ENCODE peak calls at places on chromosomes 7 and 10, in six cellular contexts. One of them, this sample, is unnamed.

GRCh38 chr10:73910764-73911552 is at the start of gene PLAU:
- DNase-seq in uterus: peak
- DNase-seq in AG09309: no peak
- DNase-seq in right atrium auricular region: no peak
- DNase-seq in stomach: peak
- DNase-seq in astrocyte: no peak
- DNase-seq in this sample: peak

GRCh38 chr10:48625013-48625412 is 20.1 kb upstream of the ARHGAP22 start:
- DNase-seq in astrocyte: no peak
- DNase-seq in uterus: no peak
- DNase-seq in AG09309: no peak
- DNase-seq in stomach: no peak
- DNase-seq in right atrium auricular region: no peak
- DNase-seq in this sample: no peak

GRCh38 chr7:106421181-106421762 is 136.5 kb upstream of the NAMPT start:
- DNase-seq in right atrium auricular region: peak
- DNase-seq in AG09309: peak
- DNase-seq in stomach: peak
- DNase-seq in astrocyte: peak
- DNase-seq in uterus: peak
- DNase-seq in this sample: no peak

GRCh38 chr7:157660971-157661610 is 324.3 kb downstream of the DNAJB6 start:
- DNase-seq in astrocyte: no peak
- DNase-seq in stomach: no peak
- DNase-seq in AG09309: no peak
- DNase-seq in uterus: no peak
- DNase-seq in right atrium auricular region: no peak
- DNase-seq in this sample: no peak

GRCh38 chr7:114760477-114760876 is 161.4 kb upstream of the MDFIC start:
- DNase-seq in stomach: no peak
- DNase-seq in uterus: no peak
- DNase-seq in right atrium auricular region: no peak
- DNase-seq in astrocyte: no peak
- DNase-seq in AG09309: no peak
- DNase-seq in this sample: no peak

GRCh38 chr7:87934699-87935372 is 785 bp downstream of the ADAM22 start:
- DNase-seq in right atrium auricular region: no peak
- DNase-seq in stomach: no peak
- DNase-seq in AG09309: no peak
- DNase-seq in astrocyte: peak
- DNase-seq in uterus: peak
- DNase-seq in this sample: no peak

GRCh38 chr7:74272305-74273038 is 16.7 kb upstream of the CLIP2 start:
- DNase-seq in right atrium auricular region: peak
- DNase-seq in astrocyte: peak
- DNase-seq in stomach: peak
- DNase-seq in uterus: peak
- DNase-seq in AG09309: peak
- DNase-seq in this sample: peak

GRCh38 chr7:120272261-120272895 is 597 bp upstream of the KCND2 start:
- DNase-seq in AG09309: no peak
- DNase-seq in astrocyte: peak
- DNase-seq in stomach: no peak
- DNase-seq in right atrium auricular region: no peak
- DNase-seq in uterus: peak
- DNase-seq in this sample: no peak

GRCh38 chr10:114915294-114915693 is 22.7 kb upstream of the TRUB1 start:
- DNase-seq in right atrium auricular region: no peak
- DNase-seq in astrocyte: no peak
- DNase-seq in AG09309: no peak
- DNase-seq in stomach: no peak
- DNase-seq in uterus: no peak
- DNase-seq in this sample: no peak

GRCh38 chr7:32588657-32589056 is 93.4 kb downstream of the AVL9 start:
- DNase-seq in uterus: no peak
- DNase-seq in right atrium auricular region: no peak
- DNase-seq in AG09309: peak
- DNase-seq in stomach: no peak
- DNase-seq in astrocyte: peak
- DNase-seq in this sample: no peak

GRCh38 chr7:24158976-24159375 is 125.0 kb upstream of the NPY start:
- DNase-seq in uterus: no peak
- DNase-seq in AG09309: peak
- DNase-seq in stomach: no peak
- DNase-seq in astrocyte: no peak
- DNase-seq in right atrium auricular region: no peak
- DNase-seq in this sample: no peak

GRCh38 chr7:55086413-55087201 is 67.8 kb downstream of the EGFR start:
- DNase-seq in right atrium auricular region: no peak
- DNase-seq in astrocyte: peak
- DNase-seq in stomach: no peak
- DNase-seq in AG09309: peak
- DNase-seq in uterus: no peak
- DNase-seq in this sample: peak

GRCh38 chr7:37657798-37658197 is 25.8 kb upstream of the GPR141 start:
- DNase-seq in astrocyte: no peak
- DNase-seq in uterus: no peak
- DNase-seq in stomach: no peak
- DNase-seq in right atrium auricular region: no peak
- DNase-seq in AG09309: no peak
- DNase-seq in this sample: no peak

GRCh38 chr7:6423942-6424701 is 23.6 kb downstream of the DAGLB start:
- DNase-seq in astrocyte: no peak
- DNase-seq in stomach: peak
- DNase-seq in uterus: no peak
- DNase-seq in right atrium auricular region: no peak
- DNase-seq in AG09309: no peak
- DNase-seq in this sample: no peak

GRCh38 chr7:36605261-36605660 is 119.0 kb downstream of the AOAH start:
- DNase-seq in AG09309: no peak
- DNase-seq in right atrium auricular region: no peak
- DNase-seq in uterus: no peak
- DNase-seq in stomach: no peak
- DNase-seq in astrocyte: peak
- DNase-seq in this sample: no peak

GRCh38 chr7:77258593-77258992 is 59.0 kb upstream of the FGL2 start:
- DNase-seq in right atrium auricular region: no peak
- DNase-seq in AG09309: no peak
- DNase-seq in stomach: no peak
- DNase-seq in uterus: no peak
- DNase-seq in astrocyte: no peak
- DNase-seq in this sample: no peak

GRCh38 chr7:90180649-90181048 is 26.4 kb downstream of the STEAP1 start:
- DNase-seq in uterus: no peak
- DNase-seq in AG09309: no peak
- DNase-seq in right atrium auricular region: no peak
- DNase-seq in astrocyte: no peak
- DNase-seq in stomach: no peak
- DNase-seq in this sample: no peak

GRCh38 chr10:122532601-122533266 is 27.8 kb upstream of the DMBT1 start:
- DNase-seq in astrocyte: no peak
- DNase-seq in uterus: no peak
- DNase-seq in right atrium auricular region: no peak
- DNase-seq in AG09309: no peak
- DNase-seq in stomach: no peak
- DNase-seq in this sample: no peak

GRCh38 chr10:103706760-103707159 is 148.6 kb downstream of the SH3PXD2A start:
- DNase-seq in uterus: no peak
- DNase-seq in astrocyte: no peak
- DNase-seq in stomach: no peak
- DNase-seq in right atrium auricular region: no peak
- DNase-seq in AG09309: no peak
- DNase-seq in this sample: no peak

GRCh38 chr10:104090597-104090996 is 4.9 kb upstream of the COL17A1 start:
- DNase-seq in right atrium auricular region: no peak
- DNase-seq in stomach: no peak
- DNase-seq in uterus: no peak
- DNase-seq in AG09309: no peak
- DNase-seq in astrocyte: peak
- DNase-seq in this sample: no peak

GRCh38 chr7:7641129-7641663 is 644 bp downstream of the UMAD1 start:
- DNase-seq in stomach: no peak
- DNase-seq in uterus: no peak
- DNase-seq in AG09309: no peak
- DNase-seq in astrocyte: no peak
- DNase-seq in right atrium auricular region: no peak
- DNase-seq in this sample: no peak

GRCh38 chr10:132452216-132452650 is 55.2 kb downstream of the PWWP2B start:
- DNase-seq in astrocyte: no peak
- DNase-seq in uterus: no peak
- DNase-seq in AG09309: no peak
- DNase-seq in right atrium auricular region: no peak
- DNase-seq in stomach: no peak
- DNase-seq in this sample: no peak

GRCh38 chr10:56547163-56547562 is 186.1 kb upstream of the ZWINT start:
- DNase-seq in AG09309: no peak
- DNase-seq in stomach: no peak
- DNase-seq in astrocyte: no peak
- DNase-seq in right atrium auricular region: no peak
- DNase-seq in uterus: no peak
- DNase-seq in this sample: no peak

GRCh38 chr10:90504172-90504571 is 353.7 kb downstream of the HTR7 start:
- DNase-seq in astrocyte: no peak
- DNase-seq in uterus: no peak
- DNase-seq in stomach: no peak
- DNase-seq in AG09309: no peak
- DNase-seq in right atrium auricular region: no peak
- DNase-seq in this sample: no peak
- TF ChIP-seq CTCF in astrocyte: peak
- TF ChIP-seq CTCF in uterus: no peak
- TF ChIP-seq CTCF in stomach: no peak
- TF ChIP-seq CTCF in AG09309: no peak
- TF ChIP-seq CTCF in right atrium auricular region: no peak
- TF ChIP-seq CTCF in this sample: no peak

GRCh38 chr10:33837736-33838135 is 503.3 kb upstream of the NRP1 start:
- DNase-seq in astrocyte: no peak
- DNase-seq in uterus: no peak
- DNase-seq in AG09309: no peak
- DNase-seq in stomach: no peak
- DNase-seq in right atrium auricular region: no peak
- DNase-seq in this sample: no peak
- TF ChIP-seq CTCF in astrocyte: no peak
- TF ChIP-seq CTCF in uterus: no peak
- TF ChIP-seq CTCF in AG09309: no peak
- TF ChIP-seq CTCF in stomach: no peak
- TF ChIP-seq CTCF in right atrium auricular region: no peak
- TF ChIP-seq CTCF in this sample: no peak

DNA sequence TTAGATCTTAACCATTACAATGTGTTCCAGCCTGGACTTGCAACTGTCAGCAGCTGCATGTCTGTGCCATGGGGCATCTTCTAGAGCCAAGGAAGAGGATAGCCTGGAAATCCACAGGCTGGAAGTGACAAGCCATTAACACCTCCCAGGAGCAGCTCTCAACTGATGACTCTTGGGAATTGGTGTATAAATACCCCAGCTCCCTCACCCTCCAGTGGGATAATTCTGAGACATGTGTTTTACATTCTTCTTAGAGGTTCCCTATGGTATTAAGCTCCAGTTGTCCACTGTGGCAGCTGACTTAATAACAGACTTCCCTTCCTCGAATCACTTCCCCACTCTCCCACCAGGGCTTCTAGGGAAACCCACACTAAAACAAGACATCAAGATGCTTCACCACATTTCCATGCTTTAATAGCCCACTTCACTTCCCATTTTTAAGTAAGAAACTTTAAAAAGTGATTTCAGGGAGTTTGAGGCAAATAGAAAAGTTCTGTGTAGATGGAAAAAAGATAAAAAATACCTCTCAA is 47.2 kb downstream of the FAM107B start:
- DNase-seq in AG09309: no peak
- DNase-seq in uterus: no peak
- DNase-seq in stomach: no peak
- DNase-seq in right atrium auricular region: no peak
- DNase-seq in astrocyte: no peak
- DNase-seq in this sample: no peak
- TF ChIP-seq CTCF in AG09309: no peak
- TF ChIP-seq CTCF in uterus: no peak
- TF ChIP-seq CTCF in stomach: no peak
- TF ChIP-seq CTCF in right atrium auricular region: no peak
- TF ChIP-seq CTCF in astrocyte: no peak
- TF ChIP-seq CTCF in this sample: no peak

GRCh38 chr7:50068026-50068425 is 25.0 kb downstream of the ZPBP start:
- DNase-seq in AG09309: no peak
- DNase-seq in astrocyte: peak
- DNase-seq in stomach: peak
- DNase-seq in right atrium auricular region: no peak
- DNase-seq in uterus: no peak
- DNase-seq in this sample: no peak
- TF ChIP-seq CTCF in AG09309: no peak
- TF ChIP-seq CTCF in astrocyte: peak
- TF ChIP-seq CTCF in stomach: no peak
- TF ChIP-seq CTCF in right atrium auricular region: peak
- TF ChIP-seq CTCF in uterus: peak
- TF ChIP-seq CTCF in this sample: no peak

DNA sequence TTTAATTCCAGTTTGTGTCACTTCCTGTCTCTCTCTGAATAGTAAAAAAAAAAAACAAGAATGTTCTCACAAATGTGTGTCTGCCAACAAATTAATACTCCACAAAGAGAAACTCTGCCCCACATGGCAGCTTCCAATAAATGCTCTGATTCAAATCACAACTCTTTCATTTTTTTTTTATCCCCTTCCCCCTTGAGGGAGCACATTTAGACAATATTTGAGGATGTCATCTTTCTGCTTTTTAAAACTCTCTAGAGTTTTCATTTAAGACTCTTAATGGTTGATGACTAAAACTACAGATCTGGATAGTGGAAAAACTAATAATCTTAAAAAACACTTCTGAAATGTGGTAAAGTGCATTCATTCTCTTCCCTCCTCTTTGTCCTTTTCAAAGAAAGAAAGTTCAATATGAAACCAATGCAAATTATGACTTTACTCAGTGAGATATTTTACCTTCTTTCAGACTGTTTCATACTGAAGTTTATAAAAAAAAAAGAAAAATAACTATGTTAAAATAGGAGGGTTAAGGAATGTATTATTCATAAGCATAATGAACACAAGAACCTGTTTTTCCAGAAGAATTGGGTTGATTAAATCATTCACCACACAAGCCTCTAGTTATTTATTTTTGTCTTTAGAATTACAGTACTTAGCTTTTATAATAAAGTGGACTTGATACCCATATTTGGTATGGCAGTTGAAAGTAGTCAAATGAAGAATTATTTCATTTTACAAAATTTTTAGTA is 42.4 kb downstream of the ARID5B start:
- DNase-seq in uterus: no peak
- DNase-seq in stomach: no peak
- DNase-seq in astrocyte: peak
- DNase-seq in right atrium auricular region: no peak
- DNase-seq in AG09309: peak
- DNase-seq in this sample: no peak
- TF ChIP-seq CTCF in uterus: no peak
- TF ChIP-seq CTCF in stomach: no peak
- TF ChIP-seq CTCF in astrocyte: peak
- TF ChIP-seq CTCF in right atrium auricular region: peak
- TF ChIP-seq CTCF in AG09309: no peak
- TF ChIP-seq CTCF in this sample: peak

This sample was measured in osteocyte.